ENCODE peak calls at places on chromosomes 3 and 15, in four cellular contexts. B is GM12878, N is K562, I is HCT116. F is an unnamed sample.

GRCh38 chr3:174101244-174101643 is 703.7 kb downstream of the NLGN1 start:
- DNase-seq in B (peak), N (no peak), I (no peak), F (peak)

GRCh38 chr3:30544811-30545210 is 61.6 kb upstream of the TGFBR2 start:
- DNase-seq in B (no peak), N (no peak), I (no peak), F (no peak)

GRCh38 chr3:185997130-185997529 is 59.3 kb upstream of the TRA2B start:
- DNase-seq in B (no peak), N (no peak), I (no peak), F (no peak)

GRCh38 chr15:41581110-41581509 is 22.1 kb downstream of the TYRO3 start:
- DNase-seq in B (no peak), N (peak), I (peak), F (no peak)

GRCh38 chr15:58066042-58066867 is 744 bp upstream of the ALDH1A2 start:
- DNase-seq in B (no peak), N (peak), I (peak), F (peak)

GRCh38 chr3:67290424-67290823 is 292.3 kb downstream of the KBTBD8 start:
- DNase-seq in B (no peak), N (no peak), I (no peak), F (no peak)

GRCh38 chr15:63157891-63158431 is 684 bp upstream of the RPS27L start:
- DNase-seq in B (no peak), N (peak), I (peak), F (peak)

GRCh38 chr3:38558864-38559263 is 62.7 kb downstream of the EXOG start:
- DNase-seq in B (no peak), N (no peak), I (no peak), F (no peak)

GRCh38 chr3:152902141-152902669 is 67.3 kb downstream of the P2RY1 start:
- DNase-seq in B (no peak), N (no peak), I (no peak), F (no peak)

GRCh38 chr3:66797916-66798560 is 200.1 kb upstream of the KBTBD8 start:
- DNase-seq in B (no peak), N (no peak), I (no peak), F (no peak)

GRCh38 chr3:154307363-154307762 is 16.9 kb downstream of the DHX36 start:
- DNase-seq in B (no peak), N (no peak), I (no peak), F (no peak)

GRCh38 chr3:27521179-27521871 is 37.1 kb upstream of the SLC4A7 start:
- DNase-seq in B (no peak), N (no peak), I (no peak), F (peak)

GRCh38 chr15:81254277-81255265 is 57.9 kb downstream of the IL16 start:
- DNase-seq in B (no peak), N (no peak), I (no peak), F (no peak)

GRCh38 chr3:112568642-112569041 is 6.8 kb downstream of the SLC35A5 start:
- DNase-seq in B (no peak), N (no peak), I (no peak), F (no peak)

GRCh38 chr15:60795471-60795870 is 316.5 kb upstream of the ICE2 start:
- DNase-seq in B (no peak), N (no peak), I (no peak), F (no peak)
- TF ChIP-seq JUND in B (no peak), N (no peak), I (no peak), F (no peak)

GRCh38 chr3:126100688-126101301 is 16.9 kb upstream of the SLC41A3 start:
- DNase-seq in B (peak), N (no peak), I (no peak), F (no peak)

GRCh38 chr3:126101521-126101982 is 17.6 kb upstream of the SLC41A3 start:
- DNase-seq in B (no peak), N (no peak), I (no peak), F (no peak)

GRCh38 chr3:126102530-126102951 is 18.6 kb upstream of the SLC41A3 start:
- DNase-seq in B (no peak), N (no peak), I (no peak), F (no peak)

GRCh38 chr3:126103121-126104027 is 19.4 kb upstream of the SLC41A3 start:
- DNase-seq in B (no peak), N (peak), I (no peak), F (peak)

GRCh38 chr3:126102011-126102410 is 18.1 kb upstream of the SLC41A3 start:
- DNase-seq in B (no peak), N (no peak), I (no peak), F (no peak)
- TF ChIP-seq JUND in B (no peak), N (no peak), I (no peak), F (no peak)

DNA sequence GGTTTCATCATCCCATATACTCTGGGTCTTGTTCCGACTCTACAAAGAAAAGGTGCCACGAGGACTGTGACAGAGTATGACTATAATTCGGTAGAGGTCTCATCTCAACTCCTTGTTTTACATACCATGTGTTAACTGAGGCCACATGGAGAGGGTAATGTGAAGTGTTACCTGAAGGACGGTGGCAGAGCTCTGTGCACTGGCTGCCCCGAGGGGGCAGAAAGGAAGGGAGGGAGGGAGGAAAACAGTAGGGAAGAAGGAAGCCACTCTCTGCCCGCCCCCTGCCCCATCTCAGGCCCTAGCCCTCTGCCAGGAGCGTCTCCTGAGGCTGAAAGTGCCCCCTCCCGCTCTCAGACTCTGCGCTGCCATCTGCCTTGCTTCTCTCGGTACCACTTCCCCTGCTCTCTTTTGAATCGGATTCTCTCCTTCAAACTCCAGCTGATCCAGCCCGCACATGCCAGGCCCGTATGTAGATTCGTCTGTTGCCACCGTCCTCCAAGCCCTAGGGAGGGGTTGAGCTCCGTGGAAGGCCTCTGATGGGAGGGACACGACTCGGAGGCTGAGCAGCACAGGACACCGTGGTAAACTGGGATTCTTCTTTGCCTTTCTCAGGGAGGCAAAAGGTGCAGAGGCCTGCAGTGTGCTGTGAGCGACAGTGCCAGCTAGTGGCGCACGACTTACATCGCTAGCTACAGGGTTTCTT is 70.5 kb upstream of the ATP10A start:
- DNase-seq in B (peak), N (peak), I (no peak), F (peak)
- TF ChIP-seq JUND in B (no peak), N (no peak), I (no peak), F (no peak)

GRCh38 chr3:58173029-58173669 is 37.6 kb downstream of the DNASE1L3 start:
- DNase-seq in B (no peak), N (peak), I (no peak), F (no peak)
- TF ChIP-seq JUND in B (no peak), N (no peak), I (no peak), F (no peak)

DNA sequence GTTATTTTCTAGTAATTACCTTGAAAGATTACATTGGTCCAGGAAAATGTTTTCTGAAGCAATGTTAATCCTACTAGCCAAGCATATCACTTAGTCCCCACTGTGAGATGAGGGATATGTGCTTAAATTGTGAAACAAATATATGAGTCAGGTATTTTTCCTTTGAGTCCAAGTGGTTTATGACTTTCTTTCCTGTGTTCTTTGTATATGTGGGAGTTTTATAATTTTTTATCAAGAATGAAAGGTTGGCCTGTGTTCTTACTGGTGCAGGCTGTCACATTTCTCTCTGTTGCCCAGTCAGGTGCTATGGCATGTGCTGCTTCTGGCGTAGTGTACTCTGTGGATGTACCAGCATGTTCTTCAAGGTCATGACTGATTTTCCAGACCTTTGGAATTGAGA is 147.4 kb downstream of the CMSS1 start:
- DNase-seq in B (no peak), N (no peak), I (no peak), F (no peak)
- TF ChIP-seq JUND in B (no peak), N (no peak), I (no peak), F (no peak)

GRCh38 chr15:73996939-73997338 is 2.4 kb downstream of the PML start:
- DNase-seq in B (no peak), N (peak), I (no peak), F (no peak)

GRCh38 chr15:73994419-73994883 is at the start of gene PML:
- DNase-seq in B (peak), N (peak), I (peak), F (peak)

GRCh38 chr15:73996267-73996666 is 1.8 kb downstream of the PML start:
- DNase-seq in B (no peak), N (peak), I (no peak), F (no peak)

GRCh38 chr15:73994912-73995622 is 551 bp downstream of the PML start:
- DNase-seq in B (no peak), N (peak), I (no peak), F (no peak)

GRCh38 chr15:73997986-73998385 is 3.5 kb downstream of the PML start:
- DNase-seq in B (no peak), N (no peak), I (no peak), F (no peak)
- TF ChIP-seq JUND in B (no peak), N (no peak), I (no peak), F (no peak)

GRCh38 chr15:79475312-79475711 is 43.2 kb downstream of the MINAR1 start:
- DNase-seq in B (no peak), N (no peak), I (no peak), F (no peak)
- TF ChIP-seq JUND in B (no peak), N (no peak), I (no peak), F (no peak)

DNA sequence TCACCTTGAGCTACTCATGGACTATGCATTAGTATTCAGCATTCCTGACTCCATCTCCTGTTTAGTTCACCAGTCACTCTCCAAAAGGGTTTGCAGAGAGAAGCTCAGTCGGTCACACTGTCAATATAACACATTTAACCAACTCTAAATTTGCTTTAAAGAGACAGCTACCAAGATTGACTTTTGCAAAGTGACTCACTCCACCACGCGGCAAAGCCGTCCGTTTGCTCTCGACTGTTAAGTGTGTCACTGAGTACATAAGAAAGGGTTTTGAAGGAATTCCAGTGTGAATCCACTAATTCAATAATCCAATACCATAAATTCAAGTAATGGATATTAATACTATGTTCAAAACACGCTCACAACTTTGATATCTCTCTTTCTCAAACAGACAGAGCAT is 1006.7 kb upstream of the NR2F2 start:
- DNase-seq in B (no peak), N (no peak), I (no peak), F (peak)
- TF ChIP-seq JUND in B (no peak), N (no peak), I (no peak), F (no peak)